ENCODE peak calls at places on chromosome X, in seven cellular contexts. I is T follicular helper cell; R is NCI-H1694; F is NCI-H1092; D is stimulated activated CD4-positive, alpha-beta T cell treated with anti-CD3 and anti-CD28 coated beads, Interleukin-15, amount 100 ng/mL, for 1 hour; J is fibroblast of mammary gland; C is CD4-positive, alpha-beta T cell. K is an unnamed sample.

GRCh38 chrX:47623540-47624027 is 3.9 kb upstream of the SYN1 start:
- DNase-seq in I (peak; percentile 40), R (peak; percentile 80), F (peak; percentile 90), D (peak; percentile 14), J (peak; percentile 70), C (peak; percentile 43), K (peak; percentile 93)

GRCh38 chrX:15465896-15466651 is 27.1 kb downstream of the PIR start:
- DNase-seq in I (no peak), R (no peak), F (no peak), D (no peak), J (peak; percentile 70), C (no peak), K (no peak)

GRCh38 chrX:113353134-113353533 is 512.5 kb upstream of the AMOT start:
- DNase-seq in I (no peak), R (no peak), F (no peak), D (no peak), J (no peak), C (no peak), K (no peak)

GRCh38 chrX:132708529-132708928 is 219.7 kb upstream of the MBNL3 start:
- DNase-seq in I (no peak), R (no peak), F (no peak), D (no peak), J (no peak), C (no peak), K (no peak)

GRCh38 chrX:110248582-110248981 is 69.3 kb downstream of the AMMECR1 start:
- DNase-seq in I (no peak), R (no peak), F (no peak), D (no peak), J (no peak), C (no peak), K (no peak)

GRCh38 chrX:103793541-103793932 is 16.9 kb downstream of the PLP1 start:
- DNase-seq in I (no peak), R (no peak), F (no peak), D (no peak), J (no peak), C (no peak), K (no peak)

GRCh38 chrX:41922694-41923171 is 621 bp downstream of the CASK start:
- DNase-seq in I (no peak), R (peak; percentile 1), F (peak; percentile 20), D (peak; percentile 5), J (no peak), C (peak; percentile 4), K (no peak)

GRCh38 chrX:31007347-31007746 is 64.5 kb downstream of the FTHL17 start:
- DNase-seq in I (no peak), R (no peak), F (no peak), D (no peak), J (no peak), C (no peak), K (no peak)

GRCh38 chrX:151860827-151861226 is 51.9 kb upstream of the MAGEA4 start:
- DNase-seq in I (no peak), R (no peak), F (no peak), D (no peak), J (no peak), C (no peak), K (no peak)

GRCh38 chrX:69088171-69088938 is 76.9 kb downstream of the PJA1 start:
- DNase-seq in I (no peak), R (no peak), F (no peak), D (no peak), J (peak; percentile 24), C (no peak), K (no peak)

GRCh38 chrX:43822015-43822414 is 60.2 kb downstream of the MAOB start:
- DNase-seq in I (no peak), R (no peak), F (no peak), D (no peak), J (peak; percentile 67), C (no peak), K (no peak)

GRCh38 chrX:144681501-144681900 is 565.8 kb upstream of the SPANXN1 start:
- DNase-seq in I (no peak), R (no peak), F (no peak), D (no peak), J (peak; percentile 64), C (no peak), K (no peak)

GRCh38 chrX:23694606-23695005 is 27.3 kb downstream of the PRDX4 start:
- DNase-seq in I (peak; percentile 27), R (no peak), F (peak; percentile 5), D (no peak), J (peak; percentile 62), C (peak; percentile 13), K (peak; percentile 57)

GRCh38 chrX:46979340-46979739 is 67.1 kb downstream of the JADE3 start:
- DNase-seq in I (no peak), R (no peak), F (no peak), D (no peak), J (peak; percentile 78), C (no peak), K (no peak)

GRCh38 chrX:149908308-149908707 is 21.1 kb upstream of the HSFX4 start:
- DNase-seq in I (no peak), R (no peak), F (no peak), D (no peak), J (no peak), C (no peak), K (no peak)

GRCh38 chrX:144293229-144293628 is 409.4 kb downstream of the UBE2NL start:
- DNase-seq in I (no peak), R (no peak), F (no peak), D (no peak), J (no peak), C (no peak), K (no peak)

GRCh38 chrX:23907106-23907495 is 637 bp downstream of the APOO start:
- DNase-seq in I (no peak), R (no peak), F (no peak), D (no peak), J (no peak), C (no peak), K (no peak)

GRCh38 chrX:119398974-119399771 is at the start of gene SLC25A43:
- DNase-seq in I (no peak), R (no peak), F (no peak), D (peak; percentile 16), J (peak; percentile 20), C (peak; percentile 8), K (peak; percentile 32)

GRCh38 chrX:47991263-47992092 is 12.3 kb downstream of the ZNF182 start:
- DNase-seq in I (no peak), R (no peak), F (no peak), D (no peak), J (peak; percentile 78), C (no peak), K (no peak)

GRCh38 chrX:103329991-103330390 is at the start of gene TCEAL7:
- DNase-seq in I (no peak), R (no peak), F (no peak), D (no peak), J (peak; percentile 49), C (no peak), K (no peak)

GRCh38 chrX:22135994-22136684 is 104.0 kb downstream of the PHEX start:
- DNase-seq in I (no peak), R (peak; percentile 57), F (peak; percentile 47), D (no peak), J (peak; percentile 79), C (no peak), K (peak; percentile 47)

GRCh38 chrX:100316987-100317386 is 93.1 kb downstream of the PCDH19 start:
- DNase-seq in I (no peak), R (no peak), F (no peak), D (no peak), J (peak; percentile 12), C (no peak), K (no peak)

GRCh38 chrX:49037883-49038475 is 5.2 kb downstream of the TFE3 start:
- DNase-seq in I (no peak), R (no peak), F (no peak), D (no peak), J (peak; percentile 59), C (no peak), K (no peak)

GRCh38 chrX:107716045-107716684 is 59.4 kb downstream of the TSC22D3 start:
- DNase-seq in I (no peak), R (no peak), F (no peak), D (no peak), J (no peak), C (peak; percentile 6), K (peak; percentile 28)

GRCh38 chrX:13721819-13722527 is 12.4 kb downstream of the TRAPPC2 start:
- DNase-seq in I (no peak), R (no peak), F (no peak), D (no peak), J (peak; percentile 62), C (no peak), K (no peak)

GRCh38 chrX:38273453-38273852 is 52.8 kb upstream of the SRPX start:
- DNase-seq in I (no peak), R (no peak), F (no peak), D (no peak), J (no peak), C (no peak), K (no peak)

K was measured in NCI-H2081.